ENCODE peak calls at places on chromosomes 13 and 19, in eight cellular contexts. One of them, this sample, is unnamed.

GRCh38 chr19:46958542-46958941 is 61.1 kb upstream of the NPAS1 start:
- DNase-seq in activated CD4-positive, CD25-positive, alpha-beta regulatory T cell: no peak
- DNase-seq in heart right ventricle: no peak
- DNase-seq in AG09309: no peak
- DNase-seq in endodermal cell: no peak
- DNase-seq in NCI-H1092 treated with DMSO at 0.1 percent for 48 hours: no peak
- DNase-seq in dorsolateral prefrontal cortex: no peak
- DNase-seq in anterior cingulate cortex: no peak
- DNase-seq in this sample: no peak

GRCh38 chr13:75258159-75258782 is 223.7 kb downstream of the TBC1D4 start:
- DNase-seq in activated CD4-positive, CD25-positive, alpha-beta regulatory T cell: no peak
- DNase-seq in endodermal cell: no peak
- DNase-seq in dorsolateral prefrontal cortex: no peak
- DNase-seq in heart right ventricle: no peak
- DNase-seq in AG09309: no peak
- DNase-seq in anterior cingulate cortex: no peak
- DNase-seq in NCI-H1092 treated with DMSO at 0.1 percent for 48 hours: peak; percentile 43
- DNase-seq in this sample: peak; percentile 11

GRCh38 chr19:21947775-21948174 is 63.0 kb downstream of the ZNF208 start:
- DNase-seq in anterior cingulate cortex: no peak
- DNase-seq in AG09309: no peak
- DNase-seq in dorsolateral prefrontal cortex: no peak
- DNase-seq in activated CD4-positive, CD25-positive, alpha-beta regulatory T cell: no peak
- DNase-seq in heart right ventricle: no peak
- DNase-seq in endodermal cell: no peak
- DNase-seq in NCI-H1092 treated with DMSO at 0.1 percent for 48 hours: no peak
- DNase-seq in this sample: no peak

GRCh38 chr19:5686326-5686646 is 3.8 kb upstream of the RPL36 start:
- DNase-seq in dorsolateral prefrontal cortex: no peak
- DNase-seq in heart right ventricle: no peak
- DNase-seq in anterior cingulate cortex: no peak
- DNase-seq in endodermal cell: no peak
- DNase-seq in AG09309: no peak
- DNase-seq in NCI-H1092 treated with DMSO at 0.1 percent for 48 hours: no peak
- DNase-seq in activated CD4-positive, CD25-positive, alpha-beta regulatory T cell: no peak
- DNase-seq in this sample: no peak

GRCh38 chr19:1173160-1173844 is 766 bp downstream of the SBNO2 start:
- DNase-seq in activated CD4-positive, CD25-positive, alpha-beta regulatory T cell: no peak
- DNase-seq in dorsolateral prefrontal cortex: no peak
- DNase-seq in NCI-H1092 treated with DMSO at 0.1 percent for 48 hours: no peak
- DNase-seq in anterior cingulate cortex: no peak
- DNase-seq in AG09309: no peak
- DNase-seq in heart right ventricle: no peak
- DNase-seq in endodermal cell: peak; percentile 78
- DNase-seq in this sample: peak; percentile 13

GRCh38 chr19:35996777-35997176 is 1.8 kb downstream of the SDHAF1 start:
- DNase-seq in AG09309: no peak
- DNase-seq in NCI-H1092 treated with DMSO at 0.1 percent for 48 hours: no peak
- DNase-seq in activated CD4-positive, CD25-positive, alpha-beta regulatory T cell: no peak
- DNase-seq in heart right ventricle: no peak
- DNase-seq in dorsolateral prefrontal cortex: no peak
- DNase-seq in anterior cingulate cortex: no peak
- DNase-seq in endodermal cell: no peak
- DNase-seq in this sample: no peak

GRCh38 chr19:57803265-57803593 is 11.5 kb downstream of the ZNF552 start:
- DNase-seq in NCI-H1092 treated with DMSO at 0.1 percent for 48 hours: no peak
- DNase-seq in dorsolateral prefrontal cortex: no peak
- DNase-seq in AG09309: no peak
- DNase-seq in heart right ventricle: no peak
- DNase-seq in anterior cingulate cortex: no peak
- DNase-seq in endodermal cell: no peak
- DNase-seq in activated CD4-positive, CD25-positive, alpha-beta regulatory T cell: no peak
- DNase-seq in this sample: no peak

GRCh38 chr19:572891-573825 is 762 bp downstream of the BSG start:
- DNase-seq in endodermal cell: peak; percentile 73
- DNase-seq in heart right ventricle: peak; percentile 53
- DNase-seq in activated CD4-positive, CD25-positive, alpha-beta regulatory T cell: no peak
- DNase-seq in AG09309: no peak
- DNase-seq in NCI-H1092 treated with DMSO at 0.1 percent for 48 hours: peak; percentile 48
- DNase-seq in dorsolateral prefrontal cortex: no peak
- DNase-seq in anterior cingulate cortex: no peak
- DNase-seq in this sample: no peak

GRCh38 chr13:110280231-110280813 is 26.6 kb downstream of the COL4A1 start:
- DNase-seq in dorsolateral prefrontal cortex: no peak
- DNase-seq in anterior cingulate cortex: no peak
- DNase-seq in heart right ventricle: no peak
- DNase-seq in endodermal cell: no peak
- DNase-seq in AG09309: no peak
- DNase-seq in activated CD4-positive, CD25-positive, alpha-beta regulatory T cell: no peak
- DNase-seq in NCI-H1092 treated with DMSO at 0.1 percent for 48 hours: no peak
- DNase-seq in this sample: no peak